ENCODE peak calls at places on chromosomes 11 and 22, in ten cellular contexts. One of them, this sample, is unnamed.

GRCh38 chr22:28129319-28129962 is 210.4 kb upstream of the PITPNB start:
- DNase-seq in DMS153: no peak
- DNase-seq in LoVo: no peak
- DNase-seq in B cell: no peak
- DNase-seq in small intestine: no peak
- DNase-seq in aorta: no peak
- DNase-seq in cardiac septum: no peak
- DNase-seq in adrenal gland: no peak
- DNase-seq in lower lobe of right lung: no peak
- DNase-seq in heart left ventricle: no peak
- DNase-seq in this sample: no peak

GRCh38 chr11:16968196-16968595 is 46.0 kb downstream of the PLEKHA7 start:
- DNase-seq in DMS153: no peak
- DNase-seq in LoVo: no peak
- DNase-seq in B cell: no peak
- DNase-seq in small intestine: no peak
- DNase-seq in aorta: no peak
- DNase-seq in cardiac septum: no peak
- DNase-seq in adrenal gland: no peak
- DNase-seq in lower lobe of right lung: no peak
- DNase-seq in heart left ventricle: no peak
- DNase-seq in this sample: no peak

GRCh38 chr11:3738241-3738640 is 59.1 kb downstream of the NUP98 start:
- DNase-seq in DMS153: no peak
- DNase-seq in LoVo: no peak
- DNase-seq in B cell: no peak
- DNase-seq in small intestine: no peak
- DNase-seq in aorta: no peak
- DNase-seq in cardiac septum: no peak
- DNase-seq in adrenal gland: no peak
- DNase-seq in lower lobe of right lung: no peak
- DNase-seq in heart left ventricle: no peak
- DNase-seq in this sample: no peak

GRCh38 chr11:38593649-38594048 is 1995.6 kb upstream of the RAG2 start:
- DNase-seq in DMS153: no peak
- DNase-seq in LoVo: no peak
- DNase-seq in B cell: no peak
- DNase-seq in small intestine: no peak
- DNase-seq in aorta: no peak
- DNase-seq in cardiac septum: no peak
- DNase-seq in adrenal gland: no peak
- DNase-seq in lower lobe of right lung: no peak
- DNase-seq in heart left ventricle: no peak
- DNase-seq in this sample: no peak

GRCh38 chr11:63237413-63237812 is 6.0 kb downstream of the SLC22A25 start:
- DNase-seq in DMS153: no peak
- DNase-seq in LoVo: no peak
- DNase-seq in B cell: no peak
- DNase-seq in small intestine: no peak
- DNase-seq in aorta: no peak
- DNase-seq in cardiac septum: no peak
- DNase-seq in adrenal gland: no peak
- DNase-seq in lower lobe of right lung: no peak
- DNase-seq in heart left ventricle: no peak
- DNase-seq in this sample: no peak

GRCh38 chr11:106384429-106384828 is 307.0 kb downstream of the AASDHPPT start:
- DNase-seq in DMS153: no peak
- DNase-seq in LoVo: no peak
- DNase-seq in B cell: no peak
- DNase-seq in small intestine: no peak
- DNase-seq in aorta: no peak
- DNase-seq in cardiac septum: no peak
- DNase-seq in adrenal gland: no peak
- DNase-seq in lower lobe of right lung: no peak
- DNase-seq in heart left ventricle: no peak
- DNase-seq in this sample: no peak

GRCh38 chr11:1255151-1255550 is 32.3 kb downstream of the MUC5B start:
- DNase-seq in DMS153: no peak
- DNase-seq in LoVo: no peak
- DNase-seq in B cell: no peak
- DNase-seq in small intestine: no peak
- DNase-seq in aorta: no peak
- DNase-seq in cardiac septum: no peak
- DNase-seq in adrenal gland: no peak
- DNase-seq in lower lobe of right lung: no peak
- DNase-seq in heart left ventricle: no peak
- DNase-seq in this sample: no peak

GRCh38 chr22:30717331-30717921 is 22.8 kb downstream of the OSBP2 start:
- DNase-seq in DMS153: no peak
- DNase-seq in LoVo: peak; percentile 6
- DNase-seq in B cell: no peak
- DNase-seq in small intestine: no peak
- DNase-seq in aorta: no peak
- DNase-seq in cardiac septum: no peak
- DNase-seq in adrenal gland: peak; percentile 85
- DNase-seq in lower lobe of right lung: no peak
- DNase-seq in heart left ventricle: no peak
- DNase-seq in this sample: no peak

GRCh38 chr22:23609983-23610781 is 21.9 kb downstream of the DRICH1 start:
- DNase-seq in DMS153: no peak
- DNase-seq in LoVo: no peak
- DNase-seq in B cell: no peak
- DNase-seq in small intestine: no peak
- DNase-seq in aorta: no peak
- DNase-seq in cardiac septum: no peak
- DNase-seq in adrenal gland: no peak
- DNase-seq in lower lobe of right lung: no peak
- DNase-seq in heart left ventricle: no peak
- DNase-seq in this sample: no peak

GRCh38 chr11:14773755-14774154 is 118.3 kb downstream of the CYP2R1 start:
- DNase-seq in DMS153: no peak
- DNase-seq in LoVo: no peak
- DNase-seq in B cell: peak; percentile 12
- DNase-seq in small intestine: no peak
- DNase-seq in aorta: no peak
- DNase-seq in cardiac septum: no peak
- DNase-seq in adrenal gland: no peak
- DNase-seq in lower lobe of right lung: no peak
- DNase-seq in heart left ventricle: no peak
- DNase-seq in this sample: peak; percentile 2

GRCh38 chr22:20396639-20397038 is 2.7 kb downstream of the ZNF74 start:
- DNase-seq in DMS153: no peak
- DNase-seq in LoVo: no peak
- DNase-seq in B cell: no peak
- DNase-seq in small intestine: no peak
- DNase-seq in aorta: no peak
- DNase-seq in cardiac septum: no peak
- DNase-seq in adrenal gland: no peak
- DNase-seq in lower lobe of right lung: no peak
- DNase-seq in heart left ventricle: no peak
- DNase-seq in this sample: no peak

GRCh38 chr11:62880803-62881578 is at the start of gene SLC3A2:
- DNase-seq in DMS153: peak; percentile 80
- DNase-seq in LoVo: peak; percentile 91
- DNase-seq in B cell: peak; percentile 93
- DNase-seq in small intestine: peak; percentile 94
- DNase-seq in aorta: peak; percentile 96
- DNase-seq in cardiac septum: peak; percentile 94
- DNase-seq in adrenal gland: peak; percentile 91
- DNase-seq in lower lobe of right lung: peak; percentile 93
- DNase-seq in heart left ventricle: peak; percentile 89
- DNase-seq in this sample: peak; percentile 88

GRCh38 chr11:117002639-117003305 is 95.5 kb downstream of the SIK3 start:
- DNase-seq in DMS153: no peak
- DNase-seq in LoVo: no peak
- DNase-seq in B cell: no peak
- DNase-seq in small intestine: no peak
- DNase-seq in aorta: no peak
- DNase-seq in cardiac septum: no peak
- DNase-seq in adrenal gland: no peak
- DNase-seq in lower lobe of right lung: no peak
- DNase-seq in heart left ventricle: no peak
- DNase-seq in this sample: no peak

GRCh38 chr11:5620606-5621521 is 3.9 kb upstream of the TRIM34 start:
- DNase-seq in DMS153: no peak
- DNase-seq in LoVo: peak; percentile 50
- DNase-seq in B cell: no peak
- DNase-seq in small intestine: peak; percentile 74
- DNase-seq in aorta: no peak
- DNase-seq in cardiac septum: no peak
- DNase-seq in adrenal gland: no peak
- DNase-seq in lower lobe of right lung: no peak
- DNase-seq in heart left ventricle: no peak
- DNase-seq in this sample: peak; percentile 43

GRCh38 chr11:110032257-110032656 is 60.9 kb upstream of the ZC3H12C start:
- DNase-seq in DMS153: no peak
- DNase-seq in LoVo: no peak
- DNase-seq in B cell: no peak
- DNase-seq in small intestine: no peak
- DNase-seq in aorta: no peak
- DNase-seq in cardiac septum: no peak
- DNase-seq in adrenal gland: no peak
- DNase-seq in lower lobe of right lung: no peak
- DNase-seq in heart left ventricle: no peak
- DNase-seq in this sample: no peak

GRCh38 chr11:126537492-126537891 is 182.0 kb downstream of the ST3GAL4 start:
- DNase-seq in DMS153: no peak
- DNase-seq in LoVo: no peak
- DNase-seq in B cell: no peak
- DNase-seq in small intestine: no peak
- DNase-seq in aorta: no peak
- DNase-seq in cardiac septum: no peak
- DNase-seq in adrenal gland: no peak
- DNase-seq in lower lobe of right lung: no peak
- DNase-seq in heart left ventricle: no peak
- DNase-seq in this sample: no peak

GRCh38 chr11:46827995-46828394 is 18.1 kb downstream of the CKAP5 start:
- DNase-seq in DMS153: no peak
- DNase-seq in LoVo: no peak
- DNase-seq in B cell: no peak
- DNase-seq in small intestine: no peak
- DNase-seq in aorta: no peak
- DNase-seq in cardiac septum: no peak
- DNase-seq in adrenal gland: no peak
- DNase-seq in lower lobe of right lung: no peak
- DNase-seq in heart left ventricle: no peak
- DNase-seq in this sample: no peak

GRCh38 chr11:20226936-20227335 is 66.7 kb upstream of the DBX1 start:
- DNase-seq in DMS153: no peak
- DNase-seq in LoVo: no peak
- DNase-seq in B cell: no peak
- DNase-seq in small intestine: no peak
- DNase-seq in aorta: no peak
- DNase-seq in cardiac septum: no peak
- DNase-seq in adrenal gland: no peak
- DNase-seq in lower lobe of right lung: no peak
- DNase-seq in heart left ventricle: no peak
- DNase-seq in this sample: no peak

GRCh38 chr11:62919898-62920640 is 1.1 kb downstream of the CHRM1 start:
- DNase-seq in DMS153: no peak
- DNase-seq in LoVo: no peak
- DNase-seq in B cell: no peak
- DNase-seq in small intestine: no peak
- DNase-seq in aorta: peak; percentile 44
- DNase-seq in cardiac septum: no peak
- DNase-seq in adrenal gland: no peak
- DNase-seq in lower lobe of right lung: peak; percentile 21
- DNase-seq in heart left ventricle: no peak
- DNase-seq in this sample: no peak

GRCh38 chr11:70158201-70158600 is 44.9 kb upstream of the FADD start:
- DNase-seq in DMS153: no peak
- DNase-seq in LoVo: no peak
- DNase-seq in B cell: no peak
- DNase-seq in small intestine: no peak
- DNase-seq in aorta: no peak
- DNase-seq in cardiac septum: no peak
- DNase-seq in adrenal gland: peak; percentile 13
- DNase-seq in lower lobe of right lung: no peak
- DNase-seq in heart left ventricle: no peak
- DNase-seq in this sample: peak; percentile 25

GRCh38 chr11:34667810-34668582 is 47.1 kb downstream of the EHF start:
- DNase-seq in DMS153: peak; percentile 97
- DNase-seq in LoVo: no peak
- DNase-seq in B cell: no peak
- DNase-seq in small intestine: no peak
- DNase-seq in aorta: no peak
- DNase-seq in cardiac septum: no peak
- DNase-seq in adrenal gland: no peak
- DNase-seq in lower lobe of right lung: no peak
- DNase-seq in heart left ventricle: no peak
- DNase-seq in this sample: no peak

GRCh38 chr11:11351042-11351586 is 1.9 kb downstream of the CSNK2A3 start:
- DNase-seq in DMS153: no peak
- DNase-seq in LoVo: no peak
- DNase-seq in B cell: no peak
- DNase-seq in small intestine: no peak
- DNase-seq in aorta: no peak
- DNase-seq in cardiac septum: no peak
- DNase-seq in adrenal gland: no peak
- DNase-seq in lower lobe of right lung: no peak
- DNase-seq in heart left ventricle: no peak
- DNase-seq in this sample: no peak

GRCh38 chr11:103541186-103541795 is 432.1 kb downstream of the DYNC2H1 start:
- DNase-seq in DMS153: peak; percentile 45
- DNase-seq in LoVo: no peak
- DNase-seq in B cell: peak; percentile 8
- DNase-seq in small intestine: no peak
- DNase-seq in aorta: no peak
- DNase-seq in cardiac septum: no peak
- DNase-seq in adrenal gland: no peak
- DNase-seq in lower lobe of right lung: no peak
- DNase-seq in heart left ventricle: no peak
- DNase-seq in this sample: no peak

GRCh38 chr11:68099474-68100405 is 21.4 kb downstream of the CHKA start:
- DNase-seq in DMS153: peak; percentile 81
- DNase-seq in LoVo: peak; percentile 7
- DNase-seq in B cell: peak; percentile 37
- DNase-seq in small intestine: peak; percentile 50
- DNase-seq in aorta: no peak
- DNase-seq in cardiac septum: no peak
- DNase-seq in adrenal gland: peak; percentile 80
- DNase-seq in lower lobe of right lung: peak; percentile 79
- DNase-seq in heart left ventricle: peak; percentile 50
- DNase-seq in this sample: peak; percentile 68

GRCh38 chr11:10688401-10688800 is 5.2 kb downstream of the IRAG1 start:
- DNase-seq in DMS153: no peak
- DNase-seq in LoVo: peak; percentile 39
- DNase-seq in B cell: no peak
- DNase-seq in small intestine: no peak
- DNase-seq in aorta: no peak
- DNase-seq in cardiac septum: no peak
- DNase-seq in adrenal gland: no peak
- DNase-seq in lower lobe of right lung: no peak
- DNase-seq in heart left ventricle: no peak
- DNase-seq in this sample: peak; percentile 17

GRCh38 chr11:32081129-32081641 is 9.7 kb upstream of the RCN1 start:
- DNase-seq in DMS153: peak; percentile 41
- DNase-seq in LoVo: no peak
- DNase-seq in B cell: no peak
- DNase-seq in small intestine: no peak
- DNase-seq in aorta: no peak
- DNase-seq in cardiac septum: no peak
- DNase-seq in adrenal gland: no peak
- DNase-seq in lower lobe of right lung: no peak
- DNase-seq in heart left ventricle: peak; percentile 23
- DNase-seq in this sample: no peak

GRCh38 chr22:38881464-38881871 is 9.5 kb upstream of the CBX6 start:
- DNase-seq in DMS153: no peak
- DNase-seq in LoVo: no peak
- DNase-seq in B cell: no peak
- DNase-seq in small intestine: no peak
- DNase-seq in aorta: no peak
- DNase-seq in cardiac septum: no peak
- DNase-seq in adrenal gland: peak; percentile 85
- DNase-seq in lower lobe of right lung: no peak
- DNase-seq in heart left ventricle: peak; percentile 56
- DNase-seq in this sample: no peak

GRCh38 chr11:125956371-125956770 is 10.5 kb downstream of the VSIG10L2 start:
- DNase-seq in DMS153: no peak
- DNase-seq in LoVo: no peak
- DNase-seq in B cell: no peak
- DNase-seq in small intestine: no peak
- DNase-seq in aorta: no peak
- DNase-seq in cardiac septum: no peak
- DNase-seq in adrenal gland: no peak
- DNase-seq in lower lobe of right lung: no peak
- DNase-seq in heart left ventricle: peak; percentile 64
- DNase-seq in this sample: no peak

This sample was measured in Calu3.